ENCODE peak calls at places on chromosome 1, in five cellular contexts. F is coronary artery, G is heart right ventricle, Y is RWPE1, Z is tibial nerve. J is an unnamed sample.

GRCh38 chr1:207644852-207645631 is at the start of gene CR1L:
- DNase-seq in F (peak; percentile 79), G (peak; percentile 77), Y (peak; percentile 80), Z (peak; percentile 71), J (peak; percentile 72)

GRCh38 chr1:168520052-168520751 is 23.6 kb downstream of the XCL2 start:
- DNase-seq in F (no peak), G (no peak), Y (no peak), Z (no peak), J (no peak)

GRCh38 chr1:8137406-8138244 is 111.5 kb upstream of the ERRFI1 start:
- DNase-seq in F (peak; percentile 84), G (no peak), Y (peak; percentile 74), Z (no peak), J (no peak)

GRCh38 chr1:45846931-45847330 is 43.5 kb downstream of the MAST2 start:
- DNase-seq in F (no peak), G (no peak), Y (no peak), Z (no peak), J (no peak)

GRCh38 chr1:24503003-24503751 is 541 bp downstream of the RCAN3 start:
- DNase-seq in F (no peak), G (peak; percentile 27), Y (peak; percentile 32), Z (no peak), J (no peak)

GRCh38 chr1:160217466-160218165 is 12.4 kb downstream of the PEA15 start:
- DNase-seq in F (no peak), G (no peak), Y (peak; percentile 64), Z (no peak), J (no peak)

GRCh38 chr1:39416609-39417008 is 74.8 kb upstream of the BMP8A start:
- DNase-seq in F (no peak), G (no peak), Y (no peak), Z (no peak), J (no peak)

GRCh38 chr1:91900538-91900937 is 14.6 kb upstream of the TGFBR3 start:
- DNase-seq in F (no peak), G (no peak), Y (peak; percentile 82), Z (no peak), J (no peak)

GRCh38 chr1:2135425-2135824 is 59.1 kb downstream of the FAAP20 start:
- DNase-seq in F (peak; percentile 90), G (peak; percentile 76), Y (peak; percentile 75), Z (no peak), J (no peak)

GRCh38 chr1:198848206-198848605 is 209.4 kb downstream of the PTPRC start:
- DNase-seq in F (no peak), G (no peak), Y (no peak), Z (no peak), J (no peak)

GRCh38 chr1:58881471-58881994 is 97.7 kb upstream of the JUN start:
- DNase-seq in F (no peak), G (no peak), Y (peak; percentile 71), Z (peak; percentile 39), J (no peak)

GRCh38 chr1:43924516-43924915 is 9.1 kb upstream of the ARTN start:
- DNase-seq in F (no peak), G (no peak), Y (no peak), Z (no peak), J (no peak)

GRCh38 chr1:23634840-23635642 is 56.6 kb upstream of the RPL11 start:
- DNase-seq in F (peak; percentile 80), G (peak; percentile 32), Y (peak; percentile 88), Z (no peak), J (peak; percentile 24)

DNA sequence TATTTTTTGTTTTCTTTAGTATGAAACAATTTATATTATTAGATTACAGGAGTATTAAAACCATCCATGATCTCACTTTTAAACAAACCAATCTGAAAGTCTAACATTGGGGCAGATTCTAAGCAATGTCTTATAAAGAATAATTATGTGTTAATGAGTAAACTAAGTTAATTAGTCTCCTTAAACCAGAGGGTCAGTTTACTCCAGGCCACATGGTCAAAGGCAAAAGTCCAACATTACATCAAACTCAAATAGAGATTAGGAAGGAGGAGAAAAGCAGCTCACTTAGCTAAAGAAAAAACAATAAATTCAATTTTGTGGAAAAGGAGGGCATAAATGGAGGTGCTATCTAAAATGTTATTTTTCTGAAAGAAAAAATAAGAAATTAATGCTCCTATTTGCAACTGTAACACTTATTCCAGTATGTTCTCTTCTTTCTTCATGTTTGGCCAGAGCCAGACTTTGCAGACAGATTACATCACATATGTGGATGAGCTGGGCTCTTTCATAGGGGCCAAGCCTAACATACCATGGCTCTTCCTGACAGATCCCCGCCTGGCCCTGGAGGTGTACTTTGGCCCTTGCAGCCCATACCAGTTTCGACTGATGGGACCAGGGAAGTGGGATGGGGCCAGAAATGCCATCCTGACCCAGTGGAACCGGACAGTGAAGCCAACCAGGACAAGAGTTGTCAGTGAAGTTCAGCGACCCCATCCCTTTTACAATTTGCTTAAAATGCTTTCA is 24.3 kb upstream of the FMO2 start:
- DNase-seq in F (no peak), G (no peak), Y (no peak), Z (no peak), J (no peak)
- H3K27ac ChIP-seq in F (no peak overlapping the region), G (peak overlapping the region; percentile 20), Y (no peak overlapping the region), Z (no peak overlapping the region), J (no peak overlapping the region)

DNA sequence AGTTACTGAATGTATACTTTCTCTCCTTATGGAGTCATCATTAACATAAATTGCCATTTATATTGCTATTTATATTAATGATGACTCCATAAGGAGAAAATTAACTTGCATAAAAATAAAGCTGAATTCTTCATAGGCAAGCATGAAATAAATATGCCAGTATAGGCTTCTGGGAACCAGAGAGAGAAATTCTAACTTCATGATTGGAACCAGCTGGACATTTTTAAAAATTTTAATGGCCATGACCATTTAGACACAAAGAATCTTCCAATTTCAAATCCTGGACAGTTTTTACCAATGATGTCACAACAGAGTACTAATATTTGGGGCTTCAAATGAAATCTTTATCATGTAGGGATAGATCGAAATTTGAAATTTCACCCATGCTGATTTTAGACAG is 268.7 kb downstream of the PTGER3 start:
- DNase-seq in F (no peak), G (no peak), Y (no peak), Z (no peak), J (no peak)
- H3K27ac ChIP-seq in F (no peak overlapping the region), G (no peak overlapping the region), Y (no peak overlapping the region), Z (no peak overlapping the region), J (no peak overlapping the region)

GRCh38 chr1:108541856-108542255 is 18.0 kb upstream of the EEIG2 start:
- DNase-seq in F (no peak), G (no peak), Y (no peak), Z (no peak), J (no peak)

GRCh38 chr1:108537976-108538375 is 21.9 kb upstream of the EEIG2 start:
- DNase-seq in F (no peak), G (no peak), Y (no peak), Z (no peak), J (no peak)

DNA sequence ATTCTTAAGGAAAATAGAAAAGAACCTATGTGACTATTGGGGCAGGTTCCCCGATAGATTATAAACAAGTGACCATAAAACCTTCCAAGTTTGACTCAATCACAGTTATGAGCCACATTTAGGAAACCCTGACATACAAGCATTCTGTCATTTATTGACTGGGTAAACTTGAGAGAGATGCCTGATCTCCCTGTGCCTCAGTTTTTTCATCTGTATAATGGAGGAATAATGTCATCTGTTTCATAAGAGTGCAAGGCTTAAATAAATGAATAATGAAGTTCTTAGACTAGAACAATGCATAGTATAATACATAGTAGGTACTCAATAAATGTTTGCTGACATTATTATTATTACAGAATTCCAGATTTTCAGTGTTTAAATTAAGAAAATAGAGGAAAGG is 18.9 kb upstream of the EEIG2 start:
- DNase-seq in F (no peak), G (no peak), Y (no peak), Z (no peak), J (no peak)
- H3K27ac ChIP-seq in F (no peak overlapping the region), G (no peak overlapping the region), Y (no peak overlapping the region), Z (no peak overlapping the region), J (no peak overlapping the region)

GRCh38 chr1:246128494-246129069 is 378.5 kb downstream of the SMYD3 start:
- DNase-seq in F (no peak), G (no peak), Y (no peak), Z (no peak), J (no peak)
- H3K27ac ChIP-seq in F (no peak overlapping the region), G (no peak overlapping the region), Y (no peak overlapping the region), Z (no peak overlapping the region), J (no peak overlapping the region)

GRCh38 chr1:109391626-109392025 is 6.1 kb downstream of the SORT1 start:
- DNase-seq in F (no peak), G (no peak), Y (no peak), Z (no peak), J (no peak)

GRCh38 chr1:109388208-109388711 is 9.5 kb downstream of the SORT1 start:
- DNase-seq in F (no peak), G (no peak), Y (no peak), Z (no peak), J (no peak)

GRCh38 chr1:109391161-109391556 is 6.6 kb downstream of the SORT1 start:
- DNase-seq in F (no peak), G (no peak), Y (no peak), Z (no peak), J (no peak)

GRCh38 chr1:109389638-109390341 is 7.9 kb downstream of the SORT1 start:
- DNase-seq in F (no peak), G (no peak), Y (no peak), Z (no peak), J (no peak)

DNA sequence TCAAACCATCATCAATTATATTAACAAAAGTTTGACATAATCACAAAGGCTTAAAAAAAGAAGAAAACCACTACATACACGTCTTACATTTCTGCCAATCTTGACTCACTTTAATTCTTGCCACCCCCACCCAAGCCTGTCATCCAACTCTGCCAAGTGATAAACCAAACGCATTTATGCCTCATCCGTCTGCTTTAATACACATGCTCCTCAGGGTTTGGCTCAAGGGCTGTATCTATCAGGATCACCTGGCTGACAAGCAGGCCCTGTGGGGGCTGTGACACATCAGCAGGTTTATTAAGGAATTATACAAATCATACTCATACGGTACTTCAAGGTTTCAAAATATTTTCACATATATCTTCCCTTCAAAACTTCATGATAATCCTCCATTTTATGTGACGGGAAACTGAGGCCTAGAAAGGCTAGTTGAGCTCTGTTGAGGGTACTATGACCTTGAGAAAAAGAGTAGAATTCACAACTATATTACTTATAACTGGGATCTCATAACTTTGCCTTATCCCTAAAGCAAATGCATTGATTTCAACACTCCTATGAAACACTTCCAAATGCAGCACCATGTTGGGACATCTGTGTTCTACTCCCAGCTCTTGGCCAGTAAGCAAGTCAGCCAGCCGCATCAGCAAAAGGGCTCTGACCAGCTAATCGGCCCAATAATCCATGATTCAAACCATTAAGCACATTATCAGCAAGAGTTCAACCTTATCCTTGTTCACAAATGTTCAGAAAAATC is 8.7 kb downstream of the SORT1 start:
- DNase-seq in F (no peak), G (no peak), Y (no peak), Z (no peak), J (no peak)
- H3K27ac ChIP-seq in F (peak overlapping the region; percentile 92), G (peak overlapping the region; percentile 96), Y (no peak overlapping the region), Z (peak overlapping the region; percentile 54), J (peak overlapping the region; percentile 98)